ENCODE peak calls at places on chromosomes 12 and 14, in five cellular contexts. V, U, S, F and R are unnamed samples.
A peak's percentile ranks its signal among the peaks of the same experiment; 100 is the strongest.

GRCh38 chr12:56143870-56144269 is 8.5 kb upstream of the MYL6B start:
- DNase-seq in V (no peak), U (no peak), S (no peak), F (peak; percentile 30), R (no peak)

GRCh38 chr12:57888407-57889157 is 42.1 kb upstream of the CTDSP2 start:
- DNase-seq in V (no peak), U (no peak), S (peak; percentile 41), F (no peak), R (no peak)

GRCh38 chr12:65721541-65722190 is 102.6 kb upstream of the HMGA2 start:
- DNase-seq in V (no peak), U (no peak), S (no peak), F (no peak), R (no peak)

GRCh38 chr12:7141351-7142005 is 11.3 kb downstream of the CLSTN3 start:
- DNase-seq in V (no peak), U (no peak), S (no peak), F (no peak), R (no peak)

GRCh38 chr12:13347241-13348043 is 150.9 kb downstream of the EMP1 start:
- DNase-seq in V (no peak), U (peak; percentile 69), S (no peak), F (peak; percentile 8), R (no peak)

GRCh38 chr12:99195474-99195873 is 452.1 kb upstream of the GARIN6 start:
- DNase-seq in V (no peak), U (no peak), S (no peak), F (no peak), R (no peak)

GRCh38 chr12:108772247-108772646 is 40.9 kb upstream of the CORO1C start:
- DNase-seq in V (no peak), U (no peak), S (no peak), F (no peak), R (no peak)

GRCh38 chr14:77823378-77823777 is 23.5 kb downstream of the ADCK1 start:
- DNase-seq in V (no peak), U (no peak), S (no peak), F (no peak), R (no peak)

GRCh38 chr12:102765736-102766135 is 151.3 kb downstream of the PAH start:
- DNase-seq in V (no peak), U (no peak), S (no peak), F (no peak), R (no peak)

GRCh38 chr14:44446965-44447364 is 60.1 kb downstream of the FSCB start:
- DNase-seq in V (no peak), U (no peak), S (no peak), F (no peak), R (no peak)

GRCh38 chr14:66507722-66508546 is at the start of gene GPHN:
- DNase-seq in V (peak; percentile 94), U (peak; percentile 98), S (peak; percentile 91), F (peak; percentile 91), R (peak; percentile 94)

GRCh38 chr12:90958995-90959394 is 4.0 kb upstream of the CCER1 start:
- DNase-seq in V (no peak), U (peak; percentile 17), S (no peak), F (no peak), R (no peak)

GRCh38 chr12:27824126-27824842 is 44.2 kb upstream of the MANSC4 start:
- DNase-seq in V (no peak), U (no peak), S (no peak), F (no peak), R (no peak)

GRCh38 chr12:72236071-72236705 is 36.0 kb upstream of the TRHDE start:
- DNase-seq in V (no peak), U (no peak), S (no peak), F (no peak), R (no peak)

GRCh38 chr12:88400302-88400701 is 180.0 kb downstream of the KITLG start:
- DNase-seq in V (no peak), U (no peak), S (no peak), F (no peak), R (no peak)

GRCh38 chr12:29148065-29148957 is 767 bp upstream of the FAR2 start:
- DNase-seq in V (peak; percentile 80), U (peak; percentile 5), S (no peak), F (peak; percentile 52), R (no peak)

GRCh38 chr12:122752464-122753212 is at the start of gene DENR:
- DNase-seq in V (peak; percentile 96), U (peak; percentile 98), S (peak; percentile 97), F (peak; percentile 96), R (peak; percentile 99)

GRCh38 chr14:77804592-77804991 is 4.7 kb downstream of the ADCK1 start:
- DNase-seq in V (no peak), U (peak; percentile 49), S (no peak), F (no peak), R (no peak)

GRCh38 chr14:45680531-45680930 is 427.5 kb upstream of the MIS18BP1 start:
- DNase-seq in V (no peak), U (no peak), S (no peak), F (no peak), R (no peak)

GRCh38 chr12:108248011-108248410 is 91.1 kb downstream of the CMKLR1 start:
- DNase-seq in V (no peak), U (no peak), S (no peak), F (no peak), R (peak; percentile 61)

GRCh38 chr12:116693259-116694227 is 44.3 kb downstream of the SPRING1 start:
- DNase-seq in V (peak; percentile 28), U (no peak), S (no peak), F (no peak), R (no peak)

GRCh38 chr12:42695490-42695995 is 106.0 kb upstream of the PRICKLE1 start:
- DNase-seq in V (no peak), U (peak; percentile 17), S (no peak), F (no peak), R (no peak)

GRCh38 chr12:96587691-96588090 is 98.3 kb downstream of the CFAP54 start:
- DNase-seq in V (no peak), U (no peak), S (no peak), F (no peak), R (no peak)

GRCh38 chr12:77560714-77561113 is 270.0 kb upstream of the NAV3 start:
- DNase-seq in V (no peak), U (no peak), S (no peak), F (no peak), R (no peak)

GRCh38 chr12:50625029-50625875 is 120.5 kb downstream of the DIP2B start:
- DNase-seq in V (no peak), U (no peak), S (no peak), F (no peak), R (no peak)
- H3K27ac ChIP-seq in V (no peak overlapping the region), U (no peak overlapping the region), S (no peak overlapping the region), F (no peak overlapping the region), R (no peak overlapping the region)

GRCh38 chr12:93737457-93738198 is 60.5 kb downstream of the CRADD start:
- DNase-seq in V (no peak), U (no peak), S (no peak), F (no peak), R (no peak)
- TF ChIP-seq EP300 in V (no peak), U (no peak), S (no peak), F (no peak), R (no peak)

DNA sequence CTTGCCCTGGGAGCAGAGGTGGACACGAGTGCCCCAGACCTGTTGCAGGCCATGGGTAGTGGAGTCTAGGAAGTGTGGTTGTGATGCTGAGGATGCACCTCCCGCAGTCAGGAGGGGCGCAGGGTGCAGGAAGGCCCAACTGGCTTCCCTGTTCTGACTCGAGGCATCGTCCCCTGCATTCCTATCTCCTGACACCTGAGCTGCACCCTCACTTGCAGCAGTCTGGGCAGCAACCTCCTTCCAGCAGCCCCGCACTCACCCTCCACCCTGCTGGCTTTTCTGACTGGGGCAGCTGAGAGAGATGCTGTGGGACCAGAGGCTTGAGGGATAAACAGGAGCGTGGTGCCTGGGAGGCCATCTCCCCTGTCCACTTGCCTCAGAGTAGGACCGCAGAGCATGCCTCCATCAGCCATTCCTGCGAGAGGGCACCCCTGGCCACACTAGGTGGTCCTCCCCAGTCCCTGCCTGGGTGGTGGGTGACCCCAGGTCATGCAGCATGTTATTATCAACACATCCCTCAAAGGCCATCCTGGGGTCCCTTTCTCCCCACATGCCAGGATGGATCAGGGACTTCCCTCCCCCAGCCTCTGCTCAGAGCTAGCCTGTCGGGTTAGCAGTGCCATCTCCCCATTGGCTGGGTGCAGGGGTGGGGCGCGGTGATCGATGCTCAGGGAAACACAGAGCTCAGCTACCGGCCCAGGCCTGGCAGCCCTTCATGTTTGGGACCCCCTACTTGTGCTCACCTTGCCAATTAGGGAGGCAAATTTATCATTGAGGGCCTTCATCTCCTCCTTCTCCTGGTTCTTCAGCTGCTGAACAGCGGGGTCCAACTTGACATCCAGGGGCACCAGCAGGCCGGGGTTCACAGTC is 719 bp downstream of the KRT80 start:
- DNase-seq in V (no peak), U (peak; percentile 58), S (no peak), F (no peak), R (no peak)
- H3K4me1 ChIP-seq in V (peaks cover 78% of the 10 kb centered on the region), U (peaks cover 88% of the 10 kb centered on the region), S (peaks cover 24% of the 10 kb centered on the region), F (peaks cover 41% of the 10 kb centered on the region), R (peaks cover 51% of the 10 kb centered on the region)

GRCh38 chr14:89442280-89442679 is 25.2 kb upstream of the FOXN3 start:
- DNase-seq in V (no peak), U (no peak), S (no peak), F (no peak), R (no peak)

GRCh38 chr14:89443002-89443660 is 26.1 kb upstream of the FOXN3 start:
- DNase-seq in V (no peak), U (no peak), S (no peak), F (no peak), R (no peak)

GRCh38 chr14:89445252-89445973 is 28.4 kb upstream of the FOXN3 start:
- DNase-seq in V (no peak), U (no peak), S (no peak), F (no peak), R (no peak)

GRCh38 chr14:89444536-89445125 is 27.6 kb upstream of the FOXN3 start:
- DNase-seq in V (no peak), U (no peak), S (no peak), F (no peak), R (no peak)

DNA sequence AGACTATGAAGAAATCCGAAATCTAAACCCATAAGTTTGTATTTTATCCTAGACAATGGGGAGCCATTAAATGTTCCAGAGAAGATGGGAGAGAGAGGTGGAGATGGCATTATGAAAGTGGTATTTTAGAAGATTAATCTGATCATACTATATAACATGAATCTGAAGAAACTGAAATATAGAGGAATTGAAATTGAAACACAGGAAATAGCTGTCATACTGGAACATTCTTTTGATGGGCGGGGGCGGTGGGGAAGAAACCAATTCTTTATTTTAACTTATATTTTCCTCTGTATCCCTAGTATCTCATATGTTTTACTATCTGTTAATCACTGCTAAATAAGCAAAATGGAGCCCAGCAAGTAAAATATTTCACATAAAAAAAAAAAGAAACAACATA is 27.0 kb upstream of the FOXN3 start:
- DNase-seq in V (no peak), U (no peak), S (no peak), F (no peak), R (no peak)
- H3K27ac ChIP-seq in V (peak overlapping the region; percentile 12), U (no peak overlapping the region), S (no peak overlapping the region), F (no peak overlapping the region), R (no peak overlapping the region)